ENCODE peak calls at places on chromosomes 12 and 14, in six cellular contexts. One of them, this sample, is unnamed.

GRCh38 chr12:8996682-8997405 is 7.5 kb downstream of the KLRG1 start:
- DNase-seq in K562: no peak
- DNase-seq in endothelial cell of umbilical vein: peak; percentile 91
- DNase-seq in iPS DF 6.9: no peak
- DNase-seq in IMR-90: peak; percentile 49
- DNase-seq in aorta: no peak
- DNase-seq in this sample: no peak

GRCh38 chr12:127592278-127592677 is 674.7 kb upstream of the TMEM132C start:
- DNase-seq in endothelial cell of umbilical vein: no peak
- DNase-seq in aorta: no peak
- DNase-seq in iPS DF 6.9: no peak
- DNase-seq in K562: no peak
- DNase-seq in IMR-90: no peak
- DNase-seq in this sample: no peak

GRCh38 chr12:104115587-104115975 is 22.4 kb downstream of the NFYB start:
- DNase-seq in K562: no peak
- DNase-seq in iPS DF 6.9: no peak
- DNase-seq in endothelial cell of umbilical vein: no peak
- DNase-seq in aorta: no peak
- DNase-seq in IMR-90: no peak
- DNase-seq in this sample: no peak

GRCh38 chr12:67355428-67356385 is 86.5 kb downstream of the CAND1 start:
- DNase-seq in aorta: no peak
- DNase-seq in IMR-90: peak; percentile 69
- DNase-seq in K562: peak; percentile 15
- DNase-seq in iPS DF 6.9: peak; percentile 9
- DNase-seq in endothelial cell of umbilical vein: peak; percentile 62
- DNase-seq in this sample: no peak

GRCh38 chr14:94423465-94424056 is 29.0 kb downstream of the SERPINA11 start:
- DNase-seq in aorta: peak; percentile 87
- DNase-seq in endothelial cell of umbilical vein: peak; percentile 41
- DNase-seq in iPS DF 6.9: peak; percentile 82
- DNase-seq in IMR-90: peak; percentile 59
- DNase-seq in K562: peak; percentile 25
- DNase-seq in this sample: peak; percentile 86

GRCh38 chr12:124261885-124262284 is 33.0 kb upstream of the RFLNA start:
- DNase-seq in iPS DF 6.9: no peak
- DNase-seq in IMR-90: no peak
- DNase-seq in aorta: no peak
- DNase-seq in K562: no peak
- DNase-seq in endothelial cell of umbilical vein: no peak
- DNase-seq in this sample: no peak

GRCh38 chr14:73944432-73945158 is 5.3 kb downstream of the FAM161B start:
- DNase-seq in IMR-90: no peak
- DNase-seq in aorta: no peak
- DNase-seq in endothelial cell of umbilical vein: no peak
- DNase-seq in iPS DF 6.9: no peak
- DNase-seq in K562: no peak
- DNase-seq in this sample: no peak

GRCh38 chr12:7241404-7242005 is 52.0 kb downstream of the PEX5 start:
- DNase-seq in aorta: no peak
- DNase-seq in IMR-90: peak; percentile 57
- DNase-seq in iPS DF 6.9: no peak
- DNase-seq in K562: peak; percentile 41
- DNase-seq in endothelial cell of umbilical vein: no peak
- DNase-seq in this sample: no peak

GRCh38 chr14:70842851-70843462 is 33.6 kb upstream of the MAP3K9 start:
- DNase-seq in iPS DF 6.9: no peak
- DNase-seq in K562: no peak
- DNase-seq in IMR-90: no peak
- DNase-seq in aorta: no peak
- DNase-seq in endothelial cell of umbilical vein: peak; percentile 18
- DNase-seq in this sample: no peak

GRCh38 chr12:17017402-17017801 is 411.4 kb upstream of the LMO3 start:
- DNase-seq in endothelial cell of umbilical vein: no peak
- DNase-seq in iPS DF 6.9: no peak
- DNase-seq in IMR-90: no peak
- DNase-seq in K562: no peak
- DNase-seq in aorta: no peak
- DNase-seq in this sample: no peak

GRCh38 chr12:29725587-29726320 is 58.0 kb downstream of the TMTC1 start:
- DNase-seq in iPS DF 6.9: no peak
- DNase-seq in endothelial cell of umbilical vein: peak; percentile 84
- DNase-seq in K562: no peak
- DNase-seq in IMR-90: peak; percentile 70
- DNase-seq in aorta: peak; percentile 81
- DNase-seq in this sample: peak; percentile 69

GRCh38 chr14:50452979-50453705 is 56.5 kb upstream of the CDKL1 start:
- DNase-seq in K562: no peak
- DNase-seq in aorta: no peak
- DNase-seq in iPS DF 6.9: no peak
- DNase-seq in endothelial cell of umbilical vein: no peak
- DNase-seq in IMR-90: peak; percentile 86
- DNase-seq in this sample: no peak

GRCh38 chr12:54684636-54685630 is 36.8 kb upstream of the DCD start:
- DNase-seq in endothelial cell of umbilical vein: no peak
- DNase-seq in iPS DF 6.9: no peak
- DNase-seq in IMR-90: no peak
- DNase-seq in aorta: no peak
- DNase-seq in K562: no peak
- DNase-seq in this sample: no peak

GRCh38 chr12:131087302-131087818 is 133.7 kb downstream of the ADGRD1 start:
- DNase-seq in aorta: peak; percentile 69
- DNase-seq in endothelial cell of umbilical vein: no peak
- DNase-seq in K562: no peak
- DNase-seq in iPS DF 6.9: no peak
- DNase-seq in IMR-90: no peak
- DNase-seq in this sample: peak; percentile 30

GRCh38 chr12:90020006-90020405 is 311.4 kb upstream of the ATP2B1 start:
- DNase-seq in aorta: no peak
- DNase-seq in IMR-90: peak; percentile 18
- DNase-seq in K562: no peak
- DNase-seq in iPS DF 6.9: no peak
- DNase-seq in endothelial cell of umbilical vein: no peak
- DNase-seq in this sample: no peak

GRCh38 chr12:24172031-24172772 is 222.7 kb upstream of the SOX5 start:
- DNase-seq in endothelial cell of umbilical vein: no peak
- DNase-seq in iPS DF 6.9: peak; percentile 33
- DNase-seq in K562: no peak
- DNase-seq in IMR-90: no peak
- DNase-seq in aorta: no peak
- DNase-seq in this sample: no peak

GRCh38 chr12:110075880-110076279 is 27.6 kb upstream of the C12orf76 start:
- DNase-seq in IMR-90: no peak
- DNase-seq in K562: no peak
- DNase-seq in aorta: no peak
- DNase-seq in endothelial cell of umbilical vein: no peak
- DNase-seq in iPS DF 6.9: no peak
- DNase-seq in this sample: no peak

GRCh38 chr12:3204143-3204542 is 127.0 kb downstream of the TSPAN9 start:
- DNase-seq in endothelial cell of umbilical vein: no peak
- DNase-seq in iPS DF 6.9: no peak
- DNase-seq in IMR-90: no peak
- DNase-seq in aorta: no peak
- DNase-seq in K562: no peak
- DNase-seq in this sample: no peak

GRCh38 chr14:104868811-104869572 is 3.9 kb downstream of the CEP170B start:
- DNase-seq in endothelial cell of umbilical vein: no peak
- DNase-seq in IMR-90: no peak
- DNase-seq in iPS DF 6.9: no peak
- DNase-seq in K562: no peak
- DNase-seq in aorta: peak; percentile 65
- DNase-seq in this sample: no peak

GRCh38 chr12:54217774-54218221 is 29.0 kb upstream of the SMUG1 start:
- DNase-seq in aorta: peak; percentile 79
- DNase-seq in K562: no peak
- DNase-seq in IMR-90: no peak
- DNase-seq in iPS DF 6.9: no peak
- DNase-seq in endothelial cell of umbilical vein: no peak
- DNase-seq in this sample: peak; percentile 36

GRCh38 chr12:108508243-108508642 is 6.8 kb upstream of the FICD start:
- DNase-seq in K562: no peak
- DNase-seq in endothelial cell of umbilical vein: no peak
- DNase-seq in IMR-90: no peak
- DNase-seq in aorta: no peak
- DNase-seq in iPS DF 6.9: no peak
- DNase-seq in this sample: no peak

GRCh38 chr12:2163172-2163927 is 110.6 kb downstream of the CACNA1C start:
- DNase-seq in K562: no peak
- DNase-seq in aorta: peak; percentile 95
- DNase-seq in iPS DF 6.9: no peak
- DNase-seq in endothelial cell of umbilical vein: no peak
- DNase-seq in IMR-90: peak; percentile 98
- DNase-seq in this sample: peak; percentile 94

GRCh38 chr14:39140170-39140569 is 26.0 kb downstream of the GEMIN2 start:
- DNase-seq in endothelial cell of umbilical vein: no peak
- DNase-seq in K562: no peak
- DNase-seq in IMR-90: no peak
- DNase-seq in aorta: no peak
- DNase-seq in iPS DF 6.9: no peak
- DNase-seq in this sample: no peak

GRCh38 chr12:124086299-124086898 is 113.4 kb downstream of the ZNF664 start:
- DNase-seq in iPS DF 6.9: no peak
- DNase-seq in IMR-90: no peak
- DNase-seq in K562: no peak
- DNase-seq in aorta: no peak
- DNase-seq in endothelial cell of umbilical vein: no peak
- DNase-seq in this sample: no peak

GRCh38 chr14:77111021-77111420 is 13.0 kb downstream of the CIPC start:
- DNase-seq in endothelial cell of umbilical vein: peak; percentile 68
- DNase-seq in iPS DF 6.9: no peak
- DNase-seq in IMR-90: no peak
- DNase-seq in aorta: no peak
- DNase-seq in K562: no peak
- DNase-seq in this sample: no peak

GRCh38 chr14:64400829-64401459 is 12.8 kb downstream of the MTHFD1 start:
- DNase-seq in aorta: no peak
- DNase-seq in K562: no peak
- DNase-seq in endothelial cell of umbilical vein: no peak
- DNase-seq in IMR-90: no peak
- DNase-seq in iPS DF 6.9: no peak
- DNase-seq in this sample: peak; percentile 30

GRCh38 chr12:13179159-13180074 is 17.1 kb upstream of the EMP1 start:
- DNase-seq in endothelial cell of umbilical vein: no peak
- DNase-seq in K562: no peak
- DNase-seq in IMR-90: peak; percentile 37
- DNase-seq in iPS DF 6.9: no peak
- DNase-seq in aorta: peak; percentile 81
- DNase-seq in this sample: peak; percentile 63

GRCh38 chr12:98418357-98419075 is 96.9 kb upstream of the TMPO start:
- DNase-seq in iPS DF 6.9: no peak
- DNase-seq in endothelial cell of umbilical vein: peak; percentile 51
- DNase-seq in IMR-90: peak; percentile 93
- DNase-seq in aorta: peak; percentile 97
- DNase-seq in K562: peak; percentile 37
- DNase-seq in this sample: peak; percentile 95

GRCh38 chr12:117098071-117098360 is 1.2 kb downstream of the TESC start:
- DNase-seq in K562: no peak
- DNase-seq in aorta: no peak
- DNase-seq in endothelial cell of umbilical vein: no peak
- DNase-seq in IMR-90: no peak
- DNase-seq in iPS DF 6.9: no peak
- DNase-seq in this sample: no peak
- H3K4me3 ChIP-seq in K562: peak overlapping the region; percentile 85
- H3K4me3 ChIP-seq in aorta: no peak overlapping the region
- H3K4me3 ChIP-seq in endothelial cell of umbilical vein: no peak overlapping the region
- H3K4me3 ChIP-seq in IMR-90: no peak overlapping the region
- H3K4me3 ChIP-seq in iPS DF 6.9: peak overlapping the region; percentile 79
- H3K4me3 ChIP-seq in this sample: peak overlapping the region; percentile 68

GRCh38 chr12:68632486-68632885 is 21.8 kb downstream of the RAP1B start:
- DNase-seq in IMR-90: no peak
- DNase-seq in iPS DF 6.9: no peak
- DNase-seq in endothelial cell of umbilical vein: no peak
- DNase-seq in aorta: no peak
- DNase-seq in K562: no peak
- DNase-seq in this sample: no peak
- H3K4me1 ChIP-seq in IMR-90: peaks cover 9% of the 10 kb centered on the region
- H3K4me1 ChIP-seq in iPS DF 6.9: no peaks in the 10 kb centered on the region
- H3K4me1 ChIP-seq in endothelial cell of umbilical vein: peaks cover 13% of the 10 kb centered on the region
- H3K4me1 ChIP-seq in aorta: no peaks in the 10 kb centered on the region
- H3K4me1 ChIP-seq in K562: no peaks in the 10 kb centered on the region
- H3K4me1 ChIP-seq in this sample: peaks cover 3% of the 10 kb centered on the region

GRCh38 chr12:113462117-113462774 is 9.4 kb downstream of the LHX5 start:
- DNase-seq in IMR-90: peak; percentile 68
- DNase-seq in aorta: peak; percentile 94
- DNase-seq in K562: peak; percentile 83
- DNase-seq in iPS DF 6.9: no peak
- DNase-seq in endothelial cell of umbilical vein: peak; percentile 65
- DNase-seq in this sample: peak; percentile 94
- H3K27me3 ChIP-seq in IMR-90: peaks cover 71% of the 10 kb centered on the region
- H3K27me3 ChIP-seq in aorta: no peaks in the 10 kb centered on the region
- H3K27me3 ChIP-seq in K562: peaks cover 30% of the 10 kb centered on the region
- H3K27me3 ChIP-seq in iPS DF 6.9: peaks cover 46% of the 10 kb centered on the region
- H3K27me3 ChIP-seq in endothelial cell of umbilical vein: peaks cover 54% of the 10 kb centered on the region
- H3K27me3 ChIP-seq in this sample: peaks cover 2% of the 10 kb centered on the region

GRCh38 chr12:45040977-45041376 is 9.9 kb downstream of the DBX2 start:
- DNase-seq in IMR-90: no peak
- DNase-seq in aorta: no peak
- DNase-seq in iPS DF 6.9: no peak
- DNase-seq in endothelial cell of umbilical vein: no peak
- DNase-seq in K562: no peak
- DNase-seq in this sample: no peak

GRCh38 chr12:45039757-45040156 is 11.1 kb downstream of the DBX2 start:
- DNase-seq in iPS DF 6.9: no peak
- DNase-seq in endothelial cell of umbilical vein: no peak
- DNase-seq in IMR-90: no peak
- DNase-seq in aorta: no peak
- DNase-seq in K562: no peak
- DNase-seq in this sample: no peak

DNA sequence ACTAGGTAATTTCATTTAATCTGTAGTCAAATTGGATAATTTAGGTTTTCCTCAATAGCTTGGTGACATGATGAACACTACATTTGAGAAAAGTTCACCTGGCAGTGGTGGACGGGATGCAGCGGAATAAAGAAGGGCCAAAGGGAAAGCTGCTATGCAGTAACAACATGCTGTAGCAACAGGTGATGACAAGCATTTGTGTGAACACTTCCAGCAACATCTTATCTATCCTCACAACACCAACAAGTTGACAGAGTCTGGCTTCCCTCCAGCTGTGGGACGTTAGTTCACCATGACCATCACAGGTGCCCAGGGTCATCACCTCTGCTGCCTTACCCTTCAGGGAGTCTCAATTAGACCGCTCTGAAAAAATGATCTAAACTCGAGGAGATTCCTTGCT is 8.3 kb downstream of the DBX2 start:
- DNase-seq in iPS DF 6.9: no peak
- DNase-seq in endothelial cell of umbilical vein: no peak
- DNase-seq in IMR-90: no peak
- DNase-seq in K562: no peak
- DNase-seq in aorta: no peak
- DNase-seq in this sample: no peak
- H3K4me3 ChIP-seq in iPS DF 6.9: no peak overlapping the region
- H3K4me3 ChIP-seq in endothelial cell of umbilical vein: no peak overlapping the region
- H3K4me3 ChIP-seq in IMR-90: no peak overlapping the region
- H3K4me3 ChIP-seq in K562: no peak overlapping the region
- H3K4me3 ChIP-seq in aorta: no peak overlapping the region
- H3K4me3 ChIP-seq in this sample: no peak overlapping the region

GRCh38 chr12:52524898-52525591 is 4.9 kb upstream of the KRT5 start:
- DNase-seq in endothelial cell of umbilical vein: no peak
- DNase-seq in iPS DF 6.9: no peak
- DNase-seq in aorta: no peak
- DNase-seq in K562: no peak
- DNase-seq in IMR-90: no peak
- DNase-seq in this sample: no peak
- H3K4me1 ChIP-seq in endothelial cell of umbilical vein: no peaks in the 10 kb centered on the region
- H3K4me1 ChIP-seq in iPS DF 6.9: peaks cover 2% of the 10 kb centered on the region
- H3K4me1 ChIP-seq in aorta: no peaks in the 10 kb centered on the region
- H3K4me1 ChIP-seq in K562: no peaks in the 10 kb centered on the region
- H3K4me1 ChIP-seq in IMR-90: no peaks in the 10 kb centered on the region
- H3K4me1 ChIP-seq in this sample: no peaks in the 10 kb centered on the region

GRCh38 chr14:41925409-41925808 is 318.7 kb downstream of the LRFN5 start:
- DNase-seq in aorta: no peak
- DNase-seq in iPS DF 6.9: no peak
- DNase-seq in endothelial cell of umbilical vein: no peak
- DNase-seq in IMR-90: peak; percentile 1
- DNase-seq in K562: no peak
- DNase-seq in this sample: no peak
- H3K27me3 ChIP-seq in aorta: no peaks in the 10 kb centered on the region
- H3K27me3 ChIP-seq in iPS DF 6.9: no peaks in the 10 kb centered on the region
- H3K27me3 ChIP-seq in endothelial cell of umbilical vein: no peaks in the 10 kb centered on the region
- H3K27me3 ChIP-seq in IMR-90: no peaks in the 10 kb centered on the region
- H3K27me3 ChIP-seq in K562: no peaks in the 10 kb centered on the region
- H3K27me3 ChIP-seq in this sample: no peaks in the 10 kb centered on the region